ENCODE peak calls at places on chromosomes 5 and 9, in four cellular contexts. O, T, B and D are unnamed samples.

GRCh38 chr5:172178301-172179031 is 9.6 kb downstream of the STK10 start:
- DNase-seq in O (no peak), T (no peak), B (peak; percentile 79), D (no peak)

GRCh38 chr9:277595-278330 is 63.1 kb downstream of the DOCK8 start:
- DNase-seq in O (no peak), T (no peak), B (no peak), D (no peak)

GRCh38 chr5:55421074-55421529 is 113.3 kb downstream of the MTREX start:
- DNase-seq in O (no peak), T (no peak), B (peak; percentile 86), D (no peak)

GRCh38 chr5:178589180-178590140 is 733 bp downstream of the COL23A1 start:
- DNase-seq in O (no peak), T (no peak), B (no peak), D (no peak)

GRCh38 chr5:162948677-162949076 is 488.7 kb upstream of the CCNG1 start:
- DNase-seq in O (no peak), T (no peak), B (no peak), D (no peak)

GRCh38 chr5:73764586-73764985 is 138.6 kb downstream of the ARHGEF28 start:
- DNase-seq in O (no peak), T (no peak), B (no peak), D (no peak)

GRCh38 chr9:15306068-15306756 is 804 bp downstream of the TTC39B start:
- DNase-seq in O (peak; percentile 79), T (no peak), B (no peak), D (no peak)

GRCh38 chr9:124818431-124819281 is 34.6 kb upstream of the WDR38 start:
- DNase-seq in O (no peak), T (no peak), B (peak; percentile 78), D (no peak)

GRCh38 chr5:138568061-138568824 is 7.0 kb downstream of the HSPA9 start:
- DNase-seq in O (no peak), T (no peak), B (no peak), D (no peak)

GRCh38 chr5:16957305-16958165 is 21.4 kb upstream of the MYO10 start:
- DNase-seq in O (no peak), T (peak; percentile 79), B (no peak), D (no peak)

GRCh38 chr9:137411670-137412380 is 11.1 kb downstream of the EXD3 start:
- DNase-seq in O (peak; percentile 89), T (peak; percentile 94), B (peak; percentile 90), D (no peak)

GRCh38 chr5:148952097-148952828 is 110.6 kb downstream of the SH3TC2 start:
- DNase-seq in O (peak; percentile 17), T (no peak), B (no peak), D (no peak)

GRCh38 chr5:148951612-148952011 is 111.2 kb downstream of the SH3TC2 start:
- DNase-seq in O (peak; percentile 10), T (no peak), B (no peak), D (no peak)

GRCh38 chr5:148949871-148950863 is 112.7 kb downstream of the SH3TC2 start:
- DNase-seq in O (peak; percentile 96), T (peak; percentile 45), B (no peak), D (no peak)

GRCh38 chr5:148956632-148957385 is 106.1 kb downstream of the SH3TC2 start:
- DNase-seq in O (no peak), T (no peak), B (no peak), D (no peak)

GRCh38 chr5:148950892-148951291 is 112.0 kb downstream of the SH3TC2 start:
- DNase-seq in O (no peak), T (no peak), B (no peak), D (no peak)
- TF ChIP-seq CTCF in O (no peak), T (no peak), B (no peak), D (no peak)

GRCh38 chr9:134455537-134455936 is 129.3 kb downstream of the RXRA start:
- DNase-seq in O (no peak), T (no peak), B (no peak), D (no peak)
- TF ChIP-seq CTCF in O (no peak), T (no peak), B (no peak), D (no peak)

GRCh38 chr9:77488439-77489126 is 159.5 kb downstream of the GNA14 start:
- DNase-seq in O (no peak), T (no peak), B (peak; percentile 9), D (no peak)
- TF ChIP-seq CTCF in O (no peak), T (peak; percentile 71), B (peak; percentile 36), D (peak; percentile 82)

DNA sequence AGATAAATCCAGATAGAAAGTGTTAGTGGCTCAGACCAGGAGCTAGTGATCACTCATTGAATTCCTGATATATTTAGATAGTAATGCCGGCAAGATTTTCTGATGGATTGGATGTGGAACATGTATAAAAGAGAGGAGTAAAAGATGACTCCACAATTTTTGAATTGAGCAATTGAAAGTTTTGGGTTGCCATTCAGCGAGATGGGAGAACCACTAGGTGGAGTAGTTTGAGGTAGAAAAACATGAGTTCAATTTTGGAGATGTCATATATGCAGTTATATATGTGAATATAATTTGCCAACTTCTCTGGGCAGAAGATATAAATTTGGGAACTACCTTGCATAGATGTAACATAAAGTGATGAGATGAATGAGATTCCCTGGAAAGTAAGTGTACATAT is 502.5 kb upstream of the SEMA6A start:
- DNase-seq in O (no peak), T (no peak), B (peak; percentile 16), D (no peak)
- TF ChIP-seq CTCF in O (no peak), T (peak; percentile 42), B (peak; percentile 50), D (peak; percentile 78)

DNA sequence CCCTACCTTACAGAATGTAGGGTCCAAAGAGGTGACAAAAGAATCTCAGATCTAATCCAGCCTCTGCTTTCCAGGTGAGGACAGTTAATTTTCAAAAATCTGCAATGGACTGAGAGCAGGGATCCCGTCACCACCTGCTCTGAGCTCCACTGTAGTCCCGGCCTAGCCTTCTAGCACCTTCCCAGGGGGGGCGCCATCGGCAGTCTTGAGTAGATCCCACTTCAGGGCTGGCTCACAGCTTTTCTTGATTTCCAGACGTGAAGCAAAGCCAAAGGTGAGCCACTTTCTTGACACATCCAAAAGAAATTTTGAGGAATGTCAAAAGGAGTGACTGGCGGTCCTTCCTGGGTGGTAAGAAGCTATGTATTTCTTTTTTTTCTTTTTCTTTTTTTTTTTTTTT is 114.1 kb downstream of the SYK start:
- DNase-seq in O (no peak), T (peak; percentile 12), B (peak; percentile 41), D (no peak)
- TF ChIP-seq CTCF in O (no peak), T (peak; percentile 38), B (peak; percentile 21), D (peak; percentile 10)

DNA sequence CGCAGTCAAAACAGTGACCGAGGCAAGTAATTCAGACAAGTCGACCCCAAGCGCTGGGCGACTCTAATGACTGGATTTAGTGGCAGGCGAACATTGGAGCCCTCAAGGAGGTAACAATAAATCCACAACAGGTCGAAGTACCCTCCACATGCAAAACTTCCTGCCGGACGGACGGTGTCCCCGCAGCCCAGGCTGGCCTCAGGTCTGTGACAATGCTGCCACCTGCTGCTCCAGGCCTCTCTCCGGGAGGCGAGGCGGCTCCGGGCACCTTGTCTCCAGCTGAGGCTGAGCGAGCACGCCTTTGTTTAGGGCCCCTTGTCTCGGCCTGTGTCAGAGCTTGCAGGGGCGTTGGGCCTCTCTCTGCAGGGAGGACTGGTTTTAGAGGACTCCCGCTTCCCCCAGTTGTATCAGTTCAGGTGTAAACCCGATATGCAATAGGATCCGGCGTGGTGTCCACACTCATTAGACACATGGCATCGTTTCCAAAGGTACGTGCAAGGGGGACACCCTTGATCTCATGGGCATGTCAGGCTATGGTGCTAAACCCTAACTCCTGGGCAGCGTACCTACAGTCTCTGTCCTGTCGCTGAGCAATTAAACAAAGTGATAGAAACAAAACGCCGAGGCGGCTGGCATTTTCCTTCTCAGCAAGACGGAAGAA is 628.0 kb upstream of the ADAMTS16 start:
- DNase-seq in O (no peak), T (no peak), B (no peak), D (peak; percentile 81)
- TF ChIP-seq CTCF in O (no peak), T (peak; percentile 28), B (no peak), D (peak; percentile 74)

GRCh38 chr9:109349431-109349846 is 28.6 kb upstream of the EPB41L4B start:
- DNase-seq in O (no peak), T (peak; percentile 92), B (no peak), D (no peak)

GRCh38 chr9:109355564-109356297 is 34.9 kb upstream of the EPB41L4B start:
- DNase-seq in O (no peak), T (no peak), B (no peak), D (no peak)

GRCh38 chr9:109351032-109351431 is 30.2 kb upstream of the EPB41L4B start:
- DNase-seq in O (no peak), T (no peak), B (peak; percentile 8), D (no peak)

GRCh38 chr9:109354190-109354589 is 33.3 kb upstream of the EPB41L4B start:
- DNase-seq in O (no peak), T (no peak), B (no peak), D (no peak)
- TF ChIP-seq CTCF in O (no peak), T (no peak), B (no peak), D (no peak)

GRCh38 chr9:134411451-134412297 is 85.4 kb downstream of the RXRA start:
- DNase-seq in O (no peak), T (no peak), B (no peak), D (no peak)

GRCh38 chr9:134410835-134411217 is 84.6 kb downstream of the RXRA start:
- DNase-seq in O (no peak), T (no peak), B (no peak), D (no peak)

GRCh38 chr9:134413890-134414731 is 87.9 kb downstream of the RXRA start:
- DNase-seq in O (peak; percentile 96), T (peak; percentile 78), B (no peak), D (peak; percentile 98)

GRCh38 chr9:134413112-134413715 is 87.0 kb downstream of the RXRA start:
- DNase-seq in O (no peak), T (no peak), B (no peak), D (no peak)

GRCh38 chr9:134412298-134412711 is 86.0 kb downstream of the RXRA start:
- DNase-seq in O (no peak), T (no peak), B (no peak), D (no peak)
- TF ChIP-seq CTCF in O (no peak), T (no peak), B (no peak), D (no peak)

DNA sequence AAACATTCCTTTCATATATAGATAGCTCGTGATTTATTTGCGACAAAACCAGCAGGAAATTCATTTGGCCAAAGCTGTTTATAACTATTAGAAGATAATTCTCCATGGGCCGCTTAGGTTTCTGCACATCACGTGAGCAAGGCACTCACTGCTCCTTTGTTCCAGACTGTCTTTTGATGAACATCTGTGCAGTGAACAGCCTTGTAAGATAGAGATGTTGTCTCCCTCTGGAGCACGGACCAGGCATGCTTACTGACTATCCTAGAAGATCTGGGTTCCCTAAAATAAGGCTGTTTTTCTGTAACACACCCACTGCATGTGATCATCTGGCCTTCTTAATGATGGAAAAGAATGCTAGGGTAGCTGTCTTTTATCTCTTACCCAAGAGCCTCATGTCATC is 30.9 kb downstream of the YIPF5 start:
- DNase-seq in O (no peak), T (no peak), B (no peak), D (no peak)
- TF ChIP-seq CTCF in O (no peak), T (no peak), B (no peak), D (peak; percentile 70)